ENCODE peak calls at places on chromosomes 11 and 22, in four cellular contexts. Z, B, E and Q are unnamed samples.

GRCh38 chr11:115324569-115325432 is 179.4 kb downstream of the CADM1 start:
- DNase-seq in Z (peak; percentile 33), B (no peak), E (peak; percentile 75), Q (no peak)

GRCh38 chr22:48665286-48666010 is 1162.2 kb downstream of the BRD1 start:
- DNase-seq in Z (peak; percentile 66), B (no peak), E (no peak), Q (no peak)

GRCh38 chr11:6062691-6063358 is 32.3 kb upstream of the OR56A1 start:
- DNase-seq in Z (no peak), B (no peak), E (no peak), Q (no peak)

GRCh38 chr11:6674856-6675255 is 8.3 kb downstream of the MRPL17 start:
- DNase-seq in Z (no peak), B (no peak), E (no peak), Q (no peak)

GRCh38 chr22:37169947-37170688 is 17.9 kb downstream of the C1QTNF6 start:
- DNase-seq in Z (no peak), B (no peak), E (no peak), Q (peak; percentile 10)

GRCh38 chr11:58525037-58525614 is 17.2 kb upstream of the OR5B21 start:
- DNase-seq in Z (no peak), B (no peak), E (no peak), Q (no peak)

GRCh38 chr11:131748146-131749050 is 378.0 kb downstream of the NTM start:
- DNase-seq in Z (peak; percentile 67), B (no peak), E (peak; percentile 79), Q (no peak)

GRCh38 chr11:123362941-123363340 is 67.1 kb upstream of the GRAMD1B start:
- DNase-seq in Z (no peak), B (no peak), E (no peak), Q (no peak)

GRCh38 chr11:17747131-17747955 is 12.8 kb downstream of the KCNC1 start:
- DNase-seq in Z (no peak), B (no peak), E (no peak), Q (no peak)

GRCh38 chr11:59216654-59217640 is 4.2 kb upstream of the MPEG1 start:
- DNase-seq in Z (no peak), B (no peak), E (peak; percentile 67), Q (peak; percentile 38)

GRCh38 chr11:114956565-114956964 is 278.2 kb downstream of the NXPE2 start:
- DNase-seq in Z (no peak), B (no peak), E (no peak), Q (no peak)

GRCh38 chr11:128451651-128452470 is 135.5 kb downstream of the ETS1 start:
- DNase-seq in Z (no peak), B (no peak), E (peak; percentile 57), Q (peak; percentile 78)

GRCh38 chr11:67178878-67179277 is 59.8 kb downstream of the KDM2A start:
- DNase-seq in Z (no peak), B (no peak), E (peak; percentile 77), Q (no peak)

GRCh38 chr11:4072668-4073285 is 21.8 kb upstream of the RRM1 start:
- DNase-seq in Z (peak; percentile 70), B (no peak), E (peak; percentile 80), Q (peak; percentile 60)

GRCh38 chr11:78635814-78636506 is 61.3 kb upstream of the NARS2 start:
- DNase-seq in Z (no peak), B (no peak), E (no peak), Q (no peak)

GRCh38 chr22:33658775-33659174 is 261.5 kb downstream of the LARGE1 start:
- DNase-seq in Z (no peak), B (no peak), E (peak; percentile 8), Q (peak; percentile 66)

GRCh38 chr11:122776546-122776945 is 61.8 kb upstream of the CRTAM start:
- DNase-seq in Z (no peak), B (no peak), E (no peak), Q (no peak)

GRCh38 chr11:27995082-27995481 is 112.9 kb downstream of the KIF18A start:
- DNase-seq in Z (no peak), B (no peak), E (peak; percentile 68), Q (no peak)

GRCh38 chr22:36587289-36588154 is 58.6 kb upstream of the EIF3D start:
- DNase-seq in Z (no peak), B (no peak), E (peak; percentile 67), Q (no peak)

GRCh38 chr11:62142043-62142375 is 18.2 kb downstream of the INCENP start:
- DNase-seq in Z (no peak), B (no peak), E (no peak), Q (no peak)

GRCh38 chr11:120199613-120200012 is 11.2 kb upstream of the OAF start:
- DNase-seq in Z (no peak), B (no peak), E (no peak), Q (no peak)

GRCh38 chr11:59710136-59710847 is 3.4 kb downstream of the OR10V1 start:
- DNase-seq in Z (no peak), B (no peak), E (peak; percentile 4), Q (no peak)

GRCh38 chr11:17774232-17775034 is 39.9 kb downstream of the KCNC1 start:
- DNase-seq in Z (no peak), B (no peak), E (no peak), Q (no peak)

GRCh38 chr11:104337273-104337672 is 173.3 kb upstream of the PDGFD start:
- DNase-seq in Z (no peak), B (no peak), E (no peak), Q (no peak)

GRCh38 chr22:36367066-36367465 is 20.7 kb downstream of the MYH9 start:
- DNase-seq in Z (no peak), B (no peak), E (no peak), Q (no peak)

GRCh38 chr11:122706689-122707088 is 51.2 kb downstream of the UBASH3B start:
- DNase-seq in Z (no peak), B (no peak), E (peak; percentile 87), Q (no peak)

DNA sequence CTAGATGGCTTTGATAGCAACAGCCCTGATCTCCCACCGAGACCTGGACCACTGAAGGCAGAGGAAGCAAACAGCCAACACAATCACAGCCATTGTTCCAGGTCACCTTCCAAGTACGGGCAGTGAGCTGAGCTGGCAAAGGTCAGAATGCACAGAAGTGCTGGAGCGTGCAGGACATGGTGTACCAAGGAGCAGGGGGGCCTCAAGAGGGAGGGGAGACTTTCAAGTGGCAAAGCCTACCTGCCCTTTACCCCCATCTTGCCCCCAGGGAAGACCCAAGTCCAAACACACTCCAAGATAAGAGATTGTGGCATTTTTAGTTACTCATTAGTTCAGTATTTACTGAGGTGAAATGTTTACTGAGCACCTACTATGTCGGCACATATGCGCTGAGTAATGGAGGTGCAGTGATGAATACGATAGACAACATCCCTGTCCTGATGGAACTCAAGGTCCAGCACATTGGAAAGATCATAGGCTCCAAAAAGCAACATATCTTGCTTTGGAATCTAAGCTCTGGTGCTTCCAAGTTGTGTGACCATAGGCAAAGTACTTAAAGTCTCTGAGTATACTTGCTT is 26.0 kb upstream of the TTC12 start:
- DNase-seq in Z (no peak), B (no peak), E (no peak), Q (no peak)
- H3K27me3 ChIP-seq in Z (no peaks in the 10 kb centered on the region), B (no peaks in the 10 kb centered on the region), E (peaks cover 11% of the 10 kb centered on the region), Q (no peaks in the 10 kb centered on the region)

DNA sequence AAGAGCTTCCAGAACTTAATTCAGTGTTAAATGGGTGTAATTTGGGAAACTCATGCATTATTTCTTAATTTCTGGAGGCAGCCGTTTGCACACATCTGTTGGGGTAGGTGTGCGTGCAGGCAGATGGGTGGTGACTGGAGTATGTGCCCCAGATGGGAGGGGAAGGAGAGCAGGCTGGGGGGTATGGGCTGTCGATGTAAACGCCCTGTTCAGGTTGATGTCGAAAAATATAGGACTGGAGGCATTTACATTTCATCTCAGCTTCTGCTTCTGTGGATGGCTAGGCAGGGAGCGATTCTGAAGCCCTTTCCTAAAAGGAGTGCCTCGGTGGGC is 13.8 kb upstream of the SHISAL1 start:
- DNase-seq in Z (peak; percentile 58), B (no peak), E (no peak), Q (no peak)
- H3K4me3 ChIP-seq in Z (peak overlapping the region; percentile 61), B (peak overlapping the region; percentile 71), E (peak overlapping the region; percentile 57), Q (peak overlapping the region; percentile 57)

GRCh38 chr22:24335529-24335928 is 64.9 kb downstream of the SPECC1L start:
- DNase-seq in Z (no peak), B (no peak), E (no peak), Q (no peak)

GRCh38 chr22:24330636-24331035 is 60.0 kb downstream of the SPECC1L start:
- DNase-seq in Z (no peak), B (no peak), E (no peak), Q (no peak)

GRCh38 chr22:24331468-24332440 is 61.1 kb downstream of the SPECC1L start:
- DNase-seq in Z (no peak), B (no peak), E (peak; percentile 44), Q (no peak)

GRCh38 chr22:24329453-24329852 is 58.8 kb downstream of the SPECC1L start:
- DNase-seq in Z (no peak), B (no peak), E (no peak), Q (no peak)

GRCh38 chr22:24333301-24333700 is 62.7 kb downstream of the SPECC1L start:
- DNase-seq in Z (no peak), B (no peak), E (peak; percentile 90), Q (no peak)
- H3K36me3 ChIP-seq in Z (peaks cover 68% of the 10 kb centered on the region), B (peaks cover 17% of the 10 kb centered on the region), E (peaks cover 26% of the 10 kb centered on the region), Q (peaks cover 90% of the 10 kb centered on the region)

GRCh38 chr11:124748100-124748418 is 4.0 kb downstream of the VSIG2 start:
- DNase-seq in Z (no peak), B (no peak), E (no peak), Q (no peak)

GRCh38 chr11:124745270-124745834 is 5.6 kb downstream of the NRGN start:
- DNase-seq in Z (no peak), B (no peak), E (no peak), Q (no peak)

GRCh38 chr11:124746621-124747243 is 5.3 kb downstream of the VSIG2 start:
- DNase-seq in Z (peak; percentile 74), B (no peak), E (peak; percentile 72), Q (peak; percentile 77)

GRCh38 chr11:124747406-124748099 is 4.5 kb downstream of the VSIG2 start:
- DNase-seq in Z (no peak), B (no peak), E (no peak), Q (no peak)

DNA sequence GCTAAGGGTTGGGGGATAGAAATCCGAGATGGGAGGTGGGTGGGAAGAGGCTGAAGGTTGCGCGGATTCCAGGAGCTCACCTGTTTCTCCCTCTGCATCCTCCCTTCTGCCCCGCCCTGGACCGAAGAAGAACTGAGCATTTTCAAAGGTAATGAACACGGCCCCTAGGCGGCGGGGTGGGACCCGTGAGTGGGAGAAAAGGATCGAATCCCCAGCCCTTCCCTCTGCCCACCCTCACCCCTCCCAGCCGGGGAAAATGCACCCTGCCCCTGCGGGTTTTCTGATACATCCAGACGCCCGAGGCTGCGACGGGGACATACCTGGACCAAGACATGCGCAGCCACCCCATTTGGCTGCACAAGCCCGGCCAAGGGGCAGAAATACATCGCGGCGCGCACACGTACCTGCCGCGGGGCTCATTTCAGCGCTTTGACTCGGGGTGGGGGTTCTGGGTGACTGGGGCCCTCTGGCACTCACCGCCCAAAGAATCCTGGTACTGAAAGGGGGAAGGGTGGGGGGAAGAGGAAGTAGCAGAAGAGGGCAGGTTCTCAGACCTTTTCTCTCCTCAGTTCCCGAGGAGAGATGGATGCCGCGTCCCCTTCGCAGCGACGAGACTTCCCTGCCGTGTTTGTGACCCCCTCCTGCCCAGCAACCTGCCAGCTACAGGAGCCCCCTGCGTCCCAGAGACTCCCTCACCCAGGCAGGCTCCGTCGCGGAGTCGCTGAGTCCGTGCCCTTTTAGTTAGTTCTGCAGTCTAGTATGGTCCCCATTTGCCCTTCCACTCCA is 6.0 kb downstream of the VSIG2 start:
- DNase-seq in Z (no peak), B (no peak), E (no peak), Q (no peak)
- H3K27me3 ChIP-seq in Z (no peaks in the 10 kb centered on the region), B (no peaks in the 10 kb centered on the region), E (no peaks in the 10 kb centered on the region), Q (peaks cover 23% of the 10 kb centered on the region)

GRCh38 chr11:70272009-70272408 is 1.5 kb downstream of the PPFIA1 start:
- DNase-seq in Z (no peak), B (no peak), E (no peak), Q (no peak)
- H3K4me3 ChIP-seq in Z (no peak overlapping the region), B (peak overlapping the region; percentile 89), E (no peak overlapping the region), Q (peak overlapping the region; percentile 65)